ENCODE peak calls at places on chromosomes 1 and 21, in seven cellular contexts. One of them, this sample, is unnamed.

GRCh38 chr1:115428262-115428661 is 90.2 kb upstream of the NGF start:
- DNase-seq in ascending aorta: no peak
- DNase-seq in ovary: no peak
- DNase-seq in mucosa of descending colon: no peak
- DNase-seq in cardiac muscle cell: no peak
- DNase-seq in heart left ventricle: no peak
- DNase-seq in SK-N-SH: no peak
- DNase-seq in this sample: no peak

GRCh38 chr1:189616893-189617292 is 860.8 kb downstream of the BRINP3 start:
- DNase-seq in ascending aorta: no peak
- DNase-seq in ovary: no peak
- DNase-seq in mucosa of descending colon: no peak
- DNase-seq in cardiac muscle cell: peak
- DNase-seq in heart left ventricle: no peak
- DNase-seq in SK-N-SH: no peak
- DNase-seq in this sample: no peak

GRCh38 chr1:173393655-173393993 is 83.5 kb upstream of the PRDX6 start:
- DNase-seq in ascending aorta: no peak
- DNase-seq in ovary: no peak
- DNase-seq in mucosa of descending colon: no peak
- DNase-seq in cardiac muscle cell: peak
- DNase-seq in heart left ventricle: no peak
- DNase-seq in SK-N-SH: no peak
- DNase-seq in this sample: peak

GRCh38 chr21:41786521-41786987 is 19.7 kb upstream of the RIPK4 start:
- DNase-seq in ascending aorta: no peak
- DNase-seq in ovary: no peak
- DNase-seq in mucosa of descending colon: no peak
- DNase-seq in cardiac muscle cell: no peak
- DNase-seq in heart left ventricle: no peak
- DNase-seq in SK-N-SH: no peak
- DNase-seq in this sample: peak

GRCh38 chr1:206925116-206925736 is 3.5 kb upstream of the FCMR start:
- DNase-seq in ascending aorta: no peak
- DNase-seq in ovary: no peak
- DNase-seq in mucosa of descending colon: peak
- DNase-seq in cardiac muscle cell: no peak
- DNase-seq in heart left ventricle: no peak
- DNase-seq in SK-N-SH: no peak
- DNase-seq in this sample: no peak

GRCh38 chr1:101282314-101283087 is 45.7 kb downstream of the S1PR1 start:
- DNase-seq in ascending aorta: no peak
- DNase-seq in ovary: no peak
- DNase-seq in mucosa of descending colon: no peak
- DNase-seq in cardiac muscle cell: peak
- DNase-seq in heart left ventricle: no peak
- DNase-seq in SK-N-SH: no peak
- DNase-seq in this sample: no peak

GRCh38 chr1:32988665-32989064 is 24.1 kb upstream of the RNF19B start:
- DNase-seq in ascending aorta: no peak
- DNase-seq in ovary: no peak
- DNase-seq in mucosa of descending colon: no peak
- DNase-seq in cardiac muscle cell: peak
- DNase-seq in heart left ventricle: no peak
- DNase-seq in SK-N-SH: no peak
- DNase-seq in this sample: no peak

GRCh38 chr1:93658188-93658587 is 23.4 kb downstream of the BCAR3 start:
- DNase-seq in ascending aorta: no peak
- DNase-seq in ovary: no peak
- DNase-seq in mucosa of descending colon: no peak
- DNase-seq in cardiac muscle cell: no peak
- DNase-seq in heart left ventricle: no peak
- DNase-seq in SK-N-SH: no peak
- DNase-seq in this sample: no peak

GRCh38 chr1:201348211-201348566 is 29.3 kb downstream of the TNNT2 start:
- DNase-seq in ascending aorta: no peak
- DNase-seq in ovary: no peak
- DNase-seq in mucosa of descending colon: no peak
- DNase-seq in cardiac muscle cell: peak
- DNase-seq in heart left ventricle: peak
- DNase-seq in SK-N-SH: peak
- DNase-seq in this sample: peak

GRCh38 chr1:162010175-162010506 is 13.5 kb downstream of the OLFML2B start:
- DNase-seq in ascending aorta: no peak
- DNase-seq in ovary: no peak
- DNase-seq in mucosa of descending colon: no peak
- DNase-seq in cardiac muscle cell: no peak
- DNase-seq in heart left ventricle: no peak
- DNase-seq in SK-N-SH: no peak
- DNase-seq in this sample: no peak

GRCh38 chr1:246782120-246782900 is 58.1 kb downstream of the SCCPDH start:
- DNase-seq in ascending aorta: no peak
- DNase-seq in ovary: peak
- DNase-seq in mucosa of descending colon: no peak
- DNase-seq in cardiac muscle cell: peak
- DNase-seq in heart left ventricle: peak
- DNase-seq in SK-N-SH: peak
- DNase-seq in this sample: peak

GRCh38 chr1:10640843-10641553 is 155.4 kb downstream of the CASZ1 start:
- DNase-seq in ascending aorta: no peak
- DNase-seq in ovary: no peak
- DNase-seq in mucosa of descending colon: no peak
- DNase-seq in cardiac muscle cell: no peak
- DNase-seq in heart left ventricle: no peak
- DNase-seq in SK-N-SH: peak
- DNase-seq in this sample: no peak

GRCh38 chr1:204294371-204294770 is 65.4 kb downstream of the PLEKHA6 start:
- DNase-seq in ascending aorta: peak
- DNase-seq in ovary: peak
- DNase-seq in mucosa of descending colon: no peak
- DNase-seq in cardiac muscle cell: peak
- DNase-seq in heart left ventricle: peak
- DNase-seq in SK-N-SH: no peak
- DNase-seq in this sample: peak

GRCh38 chr21:41121785-41122415 is 46.1 kb upstream of the BACE2 start:
- DNase-seq in ascending aorta: peak
- DNase-seq in ovary: peak
- DNase-seq in mucosa of descending colon: peak
- DNase-seq in cardiac muscle cell: peak
- DNase-seq in heart left ventricle: peak
- DNase-seq in SK-N-SH: peak
- DNase-seq in this sample: peak

GRCh38 chr1:55669308-55669707 is 454.1 kb upstream of the USP24 start:
- DNase-seq in ascending aorta: peak
- DNase-seq in ovary: no peak
- DNase-seq in mucosa of descending colon: no peak
- DNase-seq in cardiac muscle cell: peak
- DNase-seq in heart left ventricle: no peak
- DNase-seq in SK-N-SH: no peak
- DNase-seq in this sample: peak

GRCh38 chr1:102875756-102876155 is 232.6 kb downstream of the COL11A1 start:
- DNase-seq in ascending aorta: no peak
- DNase-seq in ovary: no peak
- DNase-seq in mucosa of descending colon: no peak
- DNase-seq in cardiac muscle cell: no peak
- DNase-seq in heart left ventricle: no peak
- DNase-seq in SK-N-SH: no peak
- DNase-seq in this sample: no peak

GRCh38 chr1:32321712-32322291 is 14.2 kb downstream of the MARCKSL1 start:
- DNase-seq in ascending aorta: no peak
- DNase-seq in ovary: no peak
- DNase-seq in mucosa of descending colon: peak
- DNase-seq in cardiac muscle cell: no peak
- DNase-seq in heart left ventricle: no peak
- DNase-seq in SK-N-SH: no peak
- DNase-seq in this sample: no peak

GRCh38 chr1:104189207-104189606 is 439.5 kb downstream of the AMY1C start:
- DNase-seq in ascending aorta: no peak
- DNase-seq in ovary: no peak
- DNase-seq in mucosa of descending colon: no peak
- DNase-seq in cardiac muscle cell: no peak
- DNase-seq in heart left ventricle: no peak
- DNase-seq in SK-N-SH: no peak
- DNase-seq in this sample: no peak

GRCh38 chr1:171468120-171468790 is 17.1 kb upstream of the PRRC2C start:
- DNase-seq in ascending aorta: no peak
- DNase-seq in ovary: no peak
- DNase-seq in mucosa of descending colon: no peak
- DNase-seq in cardiac muscle cell: peak
- DNase-seq in heart left ventricle: no peak
- DNase-seq in SK-N-SH: no peak
- DNase-seq in this sample: no peak

GRCh38 chr1:46613661-46614603 is 2.7 kb downstream of the MOB3C start:
- DNase-seq in ascending aorta: peak
- DNase-seq in ovary: peak
- DNase-seq in mucosa of descending colon: peak
- DNase-seq in cardiac muscle cell: peak
- DNase-seq in heart left ventricle: peak
- DNase-seq in SK-N-SH: no peak
- DNase-seq in this sample: no peak

GRCh38 chr1:221994939-221995338 is 253.1 kb upstream of the DUSP10 start:
- DNase-seq in ascending aorta: no peak
- DNase-seq in ovary: no peak
- DNase-seq in mucosa of descending colon: no peak
- DNase-seq in cardiac muscle cell: peak
- DNase-seq in heart left ventricle: no peak
- DNase-seq in SK-N-SH: no peak
- DNase-seq in this sample: peak

GRCh38 chr1:19344372-19344810 is 32.3 kb downstream of the SLC66A1 start:
- DNase-seq in ascending aorta: peak
- DNase-seq in ovary: peak
- DNase-seq in mucosa of descending colon: peak
- DNase-seq in cardiac muscle cell: peak
- DNase-seq in heart left ventricle: peak
- DNase-seq in SK-N-SH: peak
- DNase-seq in this sample: no peak
- TF ChIP-seq CTCF in ascending aorta: peak
- TF ChIP-seq CTCF in ovary: peak
- TF ChIP-seq CTCF in mucosa of descending colon: peak
- TF ChIP-seq CTCF in cardiac muscle cell: peak
- TF ChIP-seq CTCF in heart left ventricle: peak
- TF ChIP-seq CTCF in SK-N-SH: peak
- TF ChIP-seq CTCF in this sample: peak

GRCh38 chr1:3611170-3612019 is at the start of gene MEGF6:
- DNase-seq in ascending aorta: no peak
- DNase-seq in ovary: peak
- DNase-seq in mucosa of descending colon: peak
- DNase-seq in cardiac muscle cell: peak
- DNase-seq in heart left ventricle: peak
- DNase-seq in SK-N-SH: peak
- DNase-seq in this sample: no peak

GRCh38 chr1:3612123-3612522 is 815 bp upstream of the MEGF6 start:
- DNase-seq in ascending aorta: no peak
- DNase-seq in ovary: no peak
- DNase-seq in mucosa of descending colon: no peak
- DNase-seq in cardiac muscle cell: no peak
- DNase-seq in heart left ventricle: no peak
- DNase-seq in SK-N-SH: no peak
- DNase-seq in this sample: no peak

GRCh38 chr1:3609769-3610157 is 1.5 kb downstream of the MEGF6 start:
- DNase-seq in ascending aorta: no peak
- DNase-seq in ovary: no peak
- DNase-seq in mucosa of descending colon: no peak
- DNase-seq in cardiac muscle cell: no peak
- DNase-seq in heart left ventricle: no peak
- DNase-seq in SK-N-SH: no peak
- DNase-seq in this sample: no peak

GRCh38 chr1:3610165-3610822 is 1.0 kb downstream of the MEGF6 start:
- DNase-seq in ascending aorta: no peak
- DNase-seq in ovary: peak
- DNase-seq in mucosa of descending colon: no peak
- DNase-seq in cardiac muscle cell: peak
- DNase-seq in heart left ventricle: no peak
- DNase-seq in SK-N-SH: peak
- DNase-seq in this sample: no peak

GRCh38 chr1:3610823-3611169 is 512 bp downstream of the MEGF6 start:
- DNase-seq in ascending aorta: no peak
- DNase-seq in ovary: no peak
- DNase-seq in mucosa of descending colon: no peak
- DNase-seq in cardiac muscle cell: no peak
- DNase-seq in heart left ventricle: no peak
- DNase-seq in SK-N-SH: no peak
- DNase-seq in this sample: no peak
- H3K4me3 ChIP-seq in ascending aorta: peak
- H3K4me3 ChIP-seq in ovary: peak
- H3K4me3 ChIP-seq in mucosa of descending colon: no peak
- H3K4me3 ChIP-seq in cardiac muscle cell: peak
- H3K4me3 ChIP-seq in heart left ventricle: peak
- H3K4me3 ChIP-seq in SK-N-SH: no peak
- H3K4me3 ChIP-seq in this sample: no peak

DNA sequence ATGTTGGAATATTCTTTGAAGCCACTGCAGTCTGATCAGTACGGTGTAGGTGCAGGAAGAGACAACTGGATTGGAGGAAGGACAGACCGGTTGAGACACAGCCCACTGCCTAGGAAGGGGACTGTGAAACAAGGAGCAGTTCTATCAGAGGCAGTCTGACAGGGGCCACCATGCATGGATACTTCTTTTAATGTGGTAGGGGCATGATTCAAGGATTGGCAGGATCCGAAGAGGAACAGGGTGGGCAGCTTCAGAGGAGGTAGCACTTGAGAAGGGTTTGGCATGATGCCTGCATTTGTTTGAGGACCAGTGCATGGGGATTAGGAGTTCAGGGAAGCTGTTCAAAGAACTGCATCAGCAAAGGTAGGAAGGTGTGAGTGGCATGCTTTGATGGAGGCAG is 167.9 kb downstream of the DYRK1A start:
- DNase-seq in ascending aorta: no peak
- DNase-seq in ovary: no peak
- DNase-seq in mucosa of descending colon: no peak
- DNase-seq in cardiac muscle cell: no peak
- DNase-seq in heart left ventricle: no peak
- DNase-seq in SK-N-SH: no peak
- DNase-seq in this sample: no peak
- TF ChIP-seq CTCF in ascending aorta: no peak
- TF ChIP-seq CTCF in ovary: no peak
- TF ChIP-seq CTCF in mucosa of descending colon: no peak
- TF ChIP-seq CTCF in cardiac muscle cell: no peak
- TF ChIP-seq CTCF in heart left ventricle: no peak
- TF ChIP-seq CTCF in SK-N-SH: no peak
- TF ChIP-seq CTCF in this sample: no peak

DNA sequence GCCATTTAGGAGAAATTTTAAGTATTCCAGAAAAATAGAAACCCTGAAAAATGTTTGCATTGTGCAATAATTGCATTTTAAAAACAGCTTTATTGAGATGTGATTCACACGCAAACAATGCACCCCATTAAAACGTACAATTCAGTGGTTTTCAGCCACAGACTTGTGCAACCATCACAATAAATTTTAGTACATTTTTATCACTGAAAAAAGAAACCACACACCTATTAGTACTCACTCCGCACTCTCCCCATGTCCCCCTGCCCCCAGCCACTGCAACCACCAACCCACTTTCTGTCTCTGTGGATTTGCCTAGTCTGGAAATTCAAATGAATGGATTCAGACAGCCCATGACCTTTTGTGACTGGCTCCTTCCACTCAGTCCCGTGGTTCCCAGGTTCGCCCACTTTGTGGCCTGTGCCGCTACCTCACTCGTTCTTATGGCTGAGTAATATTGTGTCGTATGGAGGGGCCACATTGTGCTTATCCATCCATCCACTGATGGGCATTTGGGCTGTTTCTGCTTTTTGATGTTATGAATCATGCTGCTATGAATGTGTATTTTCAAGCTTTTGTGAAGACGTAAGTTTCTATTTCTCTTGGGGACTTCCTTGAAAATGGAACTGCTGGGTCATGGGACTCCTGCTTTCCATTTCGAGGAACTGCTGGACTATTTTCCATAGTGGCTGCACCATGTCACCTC is 147.7 kb upstream of the ARHGEF16 start:
- DNase-seq in ascending aorta: peak
- DNase-seq in ovary: no peak
- DNase-seq in mucosa of descending colon: no peak
- DNase-seq in cardiac muscle cell: peak
- DNase-seq in heart left ventricle: no peak
- DNase-seq in SK-N-SH: no peak
- DNase-seq in this sample: peak
- H3K4me3 ChIP-seq in ascending aorta: no peak
- H3K4me3 ChIP-seq in ovary: no peak
- H3K4me3 ChIP-seq in mucosa of descending colon: no peak
- H3K4me3 ChIP-seq in cardiac muscle cell: no peak
- H3K4me3 ChIP-seq in heart left ventricle: no peak
- H3K4me3 ChIP-seq in SK-N-SH: no peak
- H3K4me3 ChIP-seq in this sample: no peak